ENCODE peak calls at places on chromosomes 4 and X, in four cellular contexts. V, Q, S and G are unnamed samples. For H3K27me3, the result is how much of the 10 kb centered on the place peaks cover.

GRCh38 chrX:39827959-39828358 is 269.8 kb downstream of the BCOR start:
- DNase-seq in V (no peak), Q (no peak), S (no peak), G (no peak)

GRCh38 chr4:1031956-1032795 is 20.8 kb downstream of the FGFRL1 start:
- DNase-seq in V (no peak), Q (no peak), S (no peak), G (peak)

GRCh38 chr4:140952709-140953108 is 180.6 kb downstream of the RNF150 start:
- DNase-seq in V (no peak), Q (no peak), S (no peak), G (no peak)

GRCh38 chr4:56643596-56643995 is 37.5 kb downstream of the HOPX start:
- DNase-seq in V (peak), Q (no peak), S (no peak), G (no peak)

GRCh38 chr4:27062256-27062655 is 201.6 kb downstream of the STIM2 start:
- DNase-seq in V (peak), Q (no peak), S (peak), G (no peak)

GRCh38 chrX:110992611-110993010 is 103.4 kb upstream of the PAK3 start:
- DNase-seq in V (no peak), Q (no peak), S (peak), G (peak)

GRCh38 chr4:181756451-181756850 is 486.8 kb upstream of the TENM3 start:
- DNase-seq in V (no peak), Q (no peak), S (no peak), G (no peak)

GRCh38 chr4:120830204-120830603 is 92.3 kb downstream of the PRDM5 start:
- DNase-seq in V (no peak), Q (no peak), S (no peak), G (no peak)

GRCh38 chrX:129115104-129115503 is 408.2 kb downstream of the SMARCA1 start:
- DNase-seq in V (no peak), Q (no peak), S (peak), G (peak)

GRCh38 chrX:135295238-135295943 is 13.9 kb upstream of the ETDC start:
- DNase-seq in V (no peak), Q (no peak), S (peak), G (peak)

GRCh38 chr4:26459756-26460530 is 30.3 kb downstream of the CCKAR start:
- DNase-seq in V (no peak), Q (no peak), S (no peak), G (no peak)

GRCh38 chr4:145589923-145590702 is 29.1 kb upstream of the MMAA start:
- DNase-seq in V (no peak), Q (no peak), S (no peak), G (no peak)

GRCh38 chr4:189769131-189769530 is 171.5 kb upstream of the FRG1 start:
- DNase-seq in V (no peak), Q (no peak), S (no peak), G (no peak)

DNA sequence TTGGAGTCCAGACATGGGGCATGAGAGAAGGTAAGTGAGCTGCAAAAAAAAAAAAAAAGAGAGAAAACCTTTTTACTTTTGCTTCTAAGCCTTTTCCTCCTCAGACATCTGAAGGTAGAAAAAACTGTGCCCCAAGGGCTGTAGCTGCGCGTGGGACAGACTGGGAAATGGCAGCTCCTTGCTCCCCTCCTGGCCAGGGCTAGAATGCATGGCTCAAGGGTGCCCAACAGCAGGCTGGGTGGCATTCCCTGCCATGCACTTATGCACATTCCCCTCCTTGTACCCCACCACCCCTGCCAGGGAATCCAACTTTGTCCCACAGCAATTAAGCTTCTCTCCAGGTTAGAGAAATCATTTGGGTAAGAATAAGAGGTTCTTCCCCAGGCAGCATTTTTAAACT is 421.2 kb downstream of the TRAM1L1 start:
- DNase-seq in V (no peak), Q (no peak), S (no peak), G (no peak)
- H3K4me3 ChIP-seq in V (no peak), Q (no peak), S (no peak), G (no peak)

GRCh38 chr4:133151681-133152329 is 2.7 kb downstream of the PCDH10 start:
- DNase-seq in V (no peak), Q (no peak), S (no peak), G (peak)

GRCh38 chr4:133152801-133153526 is 3.9 kb downstream of the PCDH10 start:
- DNase-seq in V (no peak), Q (no peak), S (no peak), G (peak)

GRCh38 chr4:133150643-133151300 is 1.7 kb downstream of the PCDH10 start:
- DNase-seq in V (no peak), Q (no peak), S (no peak), G (peak)

GRCh38 chr4:133151301-133151680 is 2.2 kb downstream of the PCDH10 start:
- DNase-seq in V (no peak), Q (no peak), S (no peak), G (peak)

DNA sequence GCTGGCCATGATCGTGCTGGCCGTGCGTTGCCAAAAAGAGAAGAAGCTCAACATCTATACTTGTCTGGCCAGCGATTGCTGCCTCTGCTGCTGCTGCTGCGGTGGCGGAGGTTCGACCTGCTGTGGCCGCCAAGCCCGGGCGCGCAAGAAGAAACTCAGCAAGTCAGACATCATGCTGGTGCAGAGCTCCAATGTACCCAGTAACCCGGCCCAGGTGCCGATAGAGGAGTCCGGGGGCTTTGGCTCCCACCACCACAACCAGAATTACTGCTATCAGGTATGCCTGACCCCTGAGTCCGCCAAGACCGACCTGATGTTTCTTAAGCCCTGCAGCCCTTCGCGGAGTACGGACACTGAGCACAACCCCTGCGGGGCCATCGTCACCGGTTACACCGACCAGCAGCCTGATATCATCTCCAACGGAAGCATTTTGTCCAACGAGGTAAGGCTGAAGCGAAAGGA is 3.3 kb downstream of the PCDH10 start:
- DNase-seq in V (no peak), Q (no peak), S (no peak), G (no peak)
- H3K27me3 ChIP-seq in V (under half), Q (under half), S (under half), G (half or more)

GRCh38 chr4:45345551-45345950 is 619.2 kb upstream of the GNPDA2 start:
- DNase-seq in V (no peak), Q (no peak), S (no peak), G (no peak)
- H3K4me3 ChIP-seq in V (no peak), Q (no peak), S (no peak), G (no peak)

GRCh38 chr4:153788419-153789276 is at the start of gene SFRP2:
- DNase-seq in V (no peak), Q (no peak), S (no peak), G (peak)

GRCh38 chr4:153787156-153787555 is 1.7 kb downstream of the SFRP2 start:
- DNase-seq in V (no peak), Q (no peak), S (no peak), G (peak)

GRCh38 chr4:153789741-153790651 is 1.1 kb upstream of the SFRP2 start:
- DNase-seq in V (no peak), Q (no peak), S (no peak), G (peak)

GRCh38 chr4:153785830-153786721 is 2.8 kb downstream of the SFRP2 start:
- DNase-seq in V (no peak), Q (no peak), S (no peak), G (peak)

DNA sequence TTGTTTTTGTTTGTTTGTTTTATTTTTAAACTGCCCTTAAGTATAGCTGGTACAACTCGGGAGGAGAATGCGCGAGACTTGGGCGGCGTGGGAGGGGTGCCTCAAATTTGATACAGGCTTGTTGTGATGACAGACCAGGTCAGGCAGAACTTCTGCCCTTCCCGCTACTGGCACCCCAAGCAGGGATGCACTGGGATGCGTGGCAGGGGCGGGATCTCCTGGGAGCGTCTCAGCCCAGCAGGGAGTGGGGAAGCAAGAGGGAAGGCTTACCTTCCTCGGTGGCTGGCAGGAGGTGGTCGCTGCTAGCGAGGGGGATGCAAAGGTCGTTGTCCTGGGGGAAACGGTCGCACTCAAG is 842 bp downstream of the SFRP2 start:
- DNase-seq in V (no peak), Q (no peak), S (no peak), G (peak)
- H3K27me3 ChIP-seq in V (half or more), Q (under half), S (half or more), G (under half)

DNA sequence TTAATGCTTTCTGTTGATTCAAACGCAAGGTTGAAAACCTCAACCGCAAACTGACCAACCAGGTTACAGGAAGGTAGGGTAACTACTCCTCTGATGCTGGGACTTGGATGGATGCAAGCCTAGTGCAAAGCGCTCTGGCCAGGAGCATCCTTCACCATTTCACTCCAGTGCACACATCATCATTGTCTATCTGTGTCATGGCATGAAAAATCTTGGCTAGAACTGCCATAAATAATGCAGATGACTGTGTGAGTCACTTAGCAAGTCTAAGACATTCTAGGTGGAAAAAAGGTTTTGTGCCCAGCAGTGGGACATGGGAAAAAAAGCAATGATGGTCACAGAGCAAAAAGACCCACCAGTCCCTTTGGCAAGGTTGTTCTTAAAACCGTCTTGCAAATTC is 10.9 kb downstream of the ADGRA3 start:
- DNase-seq in V (peak), Q (no peak), S (no peak), G (no peak)
- H3K4me3 ChIP-seq in V (no peak), Q (no peak), S (no peak), G (no peak)